ENCODE peak calls at places on chromosome 6, in eight cellular contexts. F is IMR-90, R is AG04450, K is cardiac muscle cell, Z is lower lobe of right lung, C is left lung, X is hepatocyte, E is psoas muscle. T is an unnamed sample. For H3K27me3, the result is how much of the 10 kb centered on the place peaks cover.

GRCh38 chr6:19024737-19025136 is 637.6 kb downstream of the RNF144B start:
- DNase-seq in Z (no peak), X (peak), C (no peak), F (peak), K (peak), E (no peak), R (no peak), T (peak)

GRCh38 chr6:1620504-1621327 is 11.0 kb downstream of the FOXC1 start:
- DNase-seq in R (no peak), E (peak), X (no peak), F (no peak), C (peak), K (no peak), Z (peak), T (no peak)

GRCh38 chr6:24990227-24990843 is 54.6 kb upstream of the RIPOR2 start:
- DNase-seq in C (no peak), R (no peak), X (no peak), K (no peak), F (peak), Z (no peak), E (no peak), T (no peak)

GRCh38 chr6:139349464-139350020 is 24.9 kb downstream of the CITED2 start:
- DNase-seq in X (no peak), F (no peak), C (no peak), Z (no peak), K (no peak), E (no peak), R (no peak), T (no peak)

GRCh38 chr6:30722280-30723112 is 2.3 kb downstream of the TUBB start:
- DNase-seq in C (peak), F (peak), X (peak), R (no peak), E (peak), K (peak), Z (peak), T (peak)

GRCh38 chr6:36622901-36623546 is 28.9 kb downstream of the SRSF3 start:
- DNase-seq in C (no peak), K (no peak), R (no peak), E (no peak), Z (no peak), F (no peak), X (no peak), T (no peak)

GRCh38 chr6:158237656-158238055 is 69.5 kb downstream of the GTF2H5 start:
- DNase-seq in E (no peak), F (no peak), Z (no peak), C (no peak), X (no peak), K (no peak), R (no peak), T (no peak)

GRCh38 chr6:116631379-116631990 is 15.2 kb downstream of the RSPH4A start:
- DNase-seq in F (no peak), K (peak), R (no peak), C (no peak), E (no peak), Z (no peak), X (peak), T (no peak)

GRCh38 chr6:167550936-167551633 is 226.2 kb downstream of the TTLL2 start:
- DNase-seq in X (peak), E (peak), C (peak), F (no peak), R (no peak), Z (peak), K (no peak), T (no peak)

GRCh38 chr6:89371849-89372505 is 19.5 kb upstream of the UBE2J1 start:
- DNase-seq in K (peak), C (peak), F (peak), Z (peak), X (peak), E (peak), R (peak), T (peak)

GRCh38 chr6:55277628-55278003 is 49.7 kb upstream of the GFRAL start:
- DNase-seq in K (peak), X (peak), E (no peak), C (no peak), F (no peak), R (no peak), Z (no peak), T (no peak)

GRCh38 chr6:86685230-86685797 is 252.0 kb upstream of the HTR1E start:
- DNase-seq in X (no peak), K (no peak), R (no peak), Z (no peak), C (no peak), F (no peak), E (no peak), T (no peak)

GRCh38 chr6:95318137-95318536 is 259.2 kb upstream of the MANEA start:
- DNase-seq in Z (no peak), C (no peak), X (no peak), K (no peak), R (no peak), F (no peak), E (no peak), T (no peak)

GRCh38 chr6:20574355-20574754 is 40.1 kb downstream of the CDKAL1 start:
- DNase-seq in K (no peak), C (no peak), X (no peak), E (no peak), Z (no peak), R (no peak), F (no peak), T (no peak)

GRCh38 chr6:10203651-10204050 is 211.2 kb downstream of the TFAP2A start:
- DNase-seq in Z (no peak), C (no peak), E (no peak), X (no peak), K (no peak), F (no peak), R (no peak), T (no peak)

GRCh38 chr6:71181565-71181964 is 107.0 kb upstream of the OGFRL1 start:
- DNase-seq in E (no peak), K (peak), F (peak), R (peak), X (peak), Z (no peak), C (no peak), T (no peak)

GRCh38 chr6:12769556-12770255 is 53.1 kb downstream of the PHACTR1 start:
- DNase-seq in R (no peak), F (no peak), E (no peak), Z (no peak), X (no peak), C (no peak), K (no peak), T (peak)

GRCh38 chr6:161549977-161550655 is 276.3 kb upstream of the AGPAT4 start:
- DNase-seq in K (no peak), X (peak), Z (no peak), C (no peak), F (no peak), E (no peak), R (no peak), T (no peak)

GRCh38 chr6:50187212-50188055 is 137.7 kb upstream of the DEFB112 start:
- DNase-seq in E (no peak), R (no peak), C (peak), X (no peak), Z (no peak), K (no peak), F (no peak), T (no peak)

GRCh38 chr6:56862415-56863175 is 92.3 kb upstream of the BEND6 start:
- DNase-seq in Z (no peak), E (no peak), R (no peak), X (no peak), F (peak), K (no peak), C (no peak), T (no peak)

GRCh38 chr6:103210686-103211085 is 1649.0 kb downstream of the HACE1 start:
- DNase-seq in R (no peak), Z (no peak), C (no peak), K (no peak), F (no peak), X (no peak), E (no peak), T (no peak)

GRCh38 chr6:85126448-85127178 is 323.3 kb upstream of the NT5E start:
- DNase-seq in K (peak), X (peak), F (peak), E (peak), C (no peak), R (no peak), Z (peak), T (peak)

GRCh38 chr6:160667854-160668481 is 3.9 kb upstream of the LPA start:
- DNase-seq in K (peak), F (no peak), R (no peak), C (no peak), Z (no peak), X (peak), E (no peak), T (peak)

GRCh38 chr6:109872968-109873545 is 105.1 kb upstream of the GPR6 start:
- DNase-seq in K (no peak), E (no peak), R (no peak), C (no peak), X (no peak), Z (peak), F (no peak), T (no peak)

GRCh38 chr6:85347787-85348186 is 102.1 kb upstream of the NT5E start:
- DNase-seq in F (no peak), K (no peak), C (no peak), Z (no peak), X (no peak), R (no peak), E (no peak), T (no peak)

GRCh38 chr6:69792292-69792691 is 4.5 kb downstream of the LMBRD1 start:
- DNase-seq in X (no peak), Z (no peak), F (no peak), K (no peak), R (no peak), C (no peak), E (no peak), T (no peak)

GRCh38 chr6:34795836-34796425 is 4.0 kb downstream of the BLTP3A start:
- DNase-seq in R (no peak), F (peak), X (peak), Z (no peak), K (no peak), E (no peak), C (no peak), T (no peak)

GRCh38 chr6:118869350-118869749 is 24.6 kb upstream of the ASF1A start:
- DNase-seq in K (no peak), F (peak), R (no peak), E (no peak), Z (no peak), C (no peak), X (no peak), T (no peak)

GRCh38 chr6:157684620-157685299 is 138.3 kb upstream of the SNX9 start:
- DNase-seq in X (no peak), C (no peak), K (no peak), R (no peak), F (no peak), E (no peak), Z (no peak), T (no peak)

GRCh38 chr6:132931937-132932336 is 117.6 kb downstream of the RPS12 start:
- DNase-seq in F (peak), X (no peak), E (no peak), R (no peak), K (no peak), Z (no peak), C (no peak), T (no peak)

GRCh38 chr6:7685276-7685675 is 40.6 kb upstream of the BMP6 start:
- DNase-seq in R (no peak), E (no peak), X (no peak), C (no peak), Z (no peak), K (no peak), F (no peak), T (no peak)

GRCh38 chr6:27228963-27229477 is 18.5 kb upstream of the PRSS16 start:
- DNase-seq in F (no peak), E (no peak), C (no peak), X (no peak), K (no peak), Z (no peak), R (no peak), T (no peak)
- H3K4me3 ChIP-seq in F (no peak), E (no peak), C (no peak), X (no peak), K (no peak), Z (no peak), R (no peak), T (no peak)

GRCh38 chr6:40754481-40755045 is 167.4 kb upstream of the LRFN2 start:
- DNase-seq in K (no peak), X (no peak), R (no peak), F (no peak), Z (no peak), E (no peak), C (peak), T (peak)

GRCh38 chr6:40753048-40753447 is 165.9 kb upstream of the LRFN2 start:
- DNase-seq in F (no peak), Z (no peak), C (no peak), R (no peak), E (no peak), X (no peak), K (no peak), T (no peak)

GRCh38 chr6:40753939-40754448 is 166.8 kb upstream of the LRFN2 start:
- DNase-seq in E (no peak), Z (no peak), R (no peak), C (no peak), F (no peak), X (no peak), K (no peak), T (no peak)

GRCh38 chr6:40755749-40756452 is 168.7 kb upstream of the LRFN2 start:
- DNase-seq in R (no peak), X (peak), Z (no peak), F (peak), C (no peak), K (no peak), E (no peak), T (peak)

DNA sequence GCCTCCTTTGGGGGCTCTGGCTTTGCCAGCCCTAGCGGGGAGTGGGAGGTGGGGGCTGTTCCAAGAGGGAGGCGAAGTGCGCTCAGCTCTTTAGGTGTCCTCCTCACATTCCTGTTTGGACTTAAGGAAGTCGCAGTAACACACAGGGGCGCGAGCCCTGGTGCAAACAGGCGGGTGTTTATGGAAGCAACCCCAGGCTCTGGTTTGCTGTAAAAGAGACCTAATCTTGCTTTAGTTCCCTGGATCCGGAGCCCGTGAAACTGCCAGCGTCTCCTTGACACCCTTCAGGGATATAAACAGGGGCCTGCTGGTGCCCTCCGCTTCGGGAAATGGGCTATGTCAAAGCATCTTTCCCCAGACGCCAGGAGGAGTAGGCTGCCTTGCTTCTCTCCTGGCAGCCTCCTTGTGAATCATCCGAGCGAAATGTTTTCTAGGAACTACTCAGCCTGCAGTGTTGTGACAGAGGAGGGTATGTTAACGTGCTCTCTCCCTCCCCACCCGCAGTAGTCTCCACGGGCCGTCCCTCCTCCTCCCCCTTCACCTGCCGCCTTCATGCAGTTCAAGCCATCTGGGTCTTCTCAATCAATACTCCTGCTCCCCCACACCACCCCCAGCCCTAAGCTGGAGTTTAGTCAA is 168.0 kb upstream of the LRFN2 start:
- DNase-seq in X (peak), E (no peak), Z (no peak), F (peak), R (peak), C (no peak), K (peak), T (peak)
- TF ChIP-seq CTCF in X (no peak), E (no peak), Z (no peak), F (peak), R (no peak), C (no peak), K (no peak), T (no peak)

GRCh38 chr6:123873974-123874373 is 70.3 kb downstream of the NKAIN2 start:
- DNase-seq in E (no peak), R (no peak), X (no peak), F (no peak), C (no peak), K (no peak), Z (no peak), T (no peak)

GRCh38 chr6:123875784-123876183 is 72.1 kb downstream of the NKAIN2 start:
- DNase-seq in K (no peak), F (no peak), Z (no peak), R (no peak), E (no peak), X (no peak), C (no peak), T (no peak)

GRCh38 chr6:123879749-123880148 is 76.1 kb downstream of the NKAIN2 start:
- DNase-seq in F (no peak), R (no peak), C (no peak), X (no peak), E (no peak), Z (no peak), K (no peak), T (no peak)
- H3K27me3 ChIP-seq in F (under half), R (under half), C (under half), X (under half), E (under half), Z (under half), K (under half), T (under half)

GRCh38 chr6:148507774-148508173 is 165.1 kb downstream of the SASH1 start:
- DNase-seq in K (no peak), F (peak), Z (no peak), X (no peak), E (no peak), C (no peak), R (no peak), T (no peak)
- H3K4me3 ChIP-seq in K (no peak), F (no peak), Z (no peak), X (no peak), E (peak), C (no peak), R (peak), T (no peak)

GRCh38 chr6:15247750-15248450 is 2.0 kb downstream of the JARID2 start:
- DNase-seq in C (peak), E (peak), F (peak), K (peak), X (peak), Z (peak), R (no peak), T (peak)
- TF ChIP-seq CTCF in C (peak), E (peak), F (peak), K (peak), X (peak), Z (peak), R (no peak), T (peak)

T was measured in WERI-Rb-1.